ENCODE peak calls at places on chromosomes 4 and X, in five cellular contexts. L is mesenchymal stem cell, F is neuronal stem cell, W is neural progenitor cell, G is mammary epithelial cell. D is an unnamed sample.

GRCh38 chr4:155512812-155513211 is 136.0 kb upstream of the MAP9 start:
- DNase-seq in W (no peak), F (no peak), L (no peak), G (no peak), D (no peak)

GRCh38 chr4:182344968-182345367 is 101.8 kb downstream of the TENM3 start:
- DNase-seq in G (no peak), F (no peak), L (no peak), W (no peak), D (no peak)

GRCh38 chrX:51395474-51395806 is 62.8 kb downstream of the NUDT10 start:
- DNase-seq in G (no peak), L (no peak), F (no peak), W (no peak), D (no peak)

GRCh38 chrX:87370865-87371264 is 146.7 kb upstream of the KLHL4 start:
- DNase-seq in G (no peak), L (no peak), W (no peak), F (no peak), D (no peak)

GRCh38 chr4:122874194-122874593 is 47.6 kb downstream of the FGF2 start:
- DNase-seq in F (no peak), L (peak; percentile 77), G (peak; percentile 55), W (no peak), D (peak; percentile 88)

GRCh38 chrX:48826135-48826875 is at the start of gene ERAS:
- DNase-seq in W (no peak), F (no peak), G (no peak), L (no peak), D (no peak)

GRCh38 chrX:44873415-44874270 is 655 bp downstream of the KDM6A start:
- DNase-seq in F (no peak), G (peak; percentile 64), W (peak; percentile 68), L (peak; percentile 51), D (peak; percentile 37)

GRCh38 chr4:17380347-17380746 is 131.5 kb downstream of the QDPR start:
- DNase-seq in G (no peak), L (no peak), F (no peak), W (no peak), D (no peak)

GRCh38 chr4:180636696-180637095 is 1606.5 kb upstream of the TENM3 start:
- DNase-seq in F (no peak), G (peak; percentile 39), W (no peak), L (peak; percentile 52), D (peak; percentile 95)

GRCh38 chr4:169439244-169439643 is 168.5 kb upstream of the SH3RF1 start:
- DNase-seq in G (no peak), F (no peak), L (no peak), W (peak; percentile 6), D (peak; percentile 60)
- H3K9ac ChIP-seq in G (no peak overlapping the region), F (no peak overlapping the region), L (peak overlapping the region; percentile 10), W (no peak overlapping the region), D (no peak overlapping the region)

DNA sequence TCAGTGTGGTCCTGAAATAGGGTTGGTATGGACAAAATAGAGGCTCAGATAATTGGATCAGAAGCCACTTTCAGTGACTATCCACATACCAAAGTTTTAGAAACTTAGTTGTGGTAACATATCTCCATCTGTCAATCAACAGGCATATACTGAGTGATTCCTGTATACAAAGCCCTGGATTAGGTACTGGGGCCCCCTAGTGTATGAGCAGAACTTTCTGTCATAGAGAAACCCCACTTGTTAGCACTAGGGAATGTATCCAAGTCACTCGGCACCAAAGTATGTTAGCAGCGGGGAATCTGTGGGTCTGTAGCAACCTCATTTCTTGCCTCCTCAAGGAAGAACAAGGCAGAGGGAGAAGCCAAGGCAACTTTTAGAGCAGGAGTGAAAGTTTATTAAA is 50.7 kb downstream of the MAP7D3 start:
- DNase-seq in W (peak; percentile 23), F (no peak), G (peak; percentile 11), L (peak; percentile 58), D (peak; percentile 47)
- H3K4me3 ChIP-seq in W (no peak overlapping the region), F (no peak overlapping the region), G (no peak overlapping the region), L (no peak overlapping the region), D (no peak overlapping the region)

GRCh38 chr4:172683016-172683415 is 485.6 kb upstream of the GALNT7 start:
- DNase-seq in L (peak; percentile 37), F (no peak), W (no peak), G (no peak), D (no peak)

GRCh38 chr4:172691552-172691951 is 477.1 kb upstream of the GALNT7 start:
- DNase-seq in L (no peak), G (no peak), W (no peak), F (no peak), D (no peak)

GRCh38 chr4:172686021-172686420 is 482.6 kb upstream of the GALNT7 start:
- DNase-seq in W (no peak), F (no peak), L (no peak), G (no peak), D (no peak)

GRCh38 chr4:172692701-172693100 is 475.9 kb upstream of the GALNT7 start:
- DNase-seq in L (no peak), W (no peak), F (no peak), G (no peak), D (no peak)

GRCh38 chr4:172688536-172688935 is 480.1 kb upstream of the GALNT7 start:
- DNase-seq in F (no peak), L (no peak), G (no peak), W (no peak), D (no peak)
- H3K27ac ChIP-seq in F (no peak overlapping the region), L (no peak overlapping the region), G (no peak overlapping the region), W (no peak overlapping the region), D (no peak overlapping the region)

GRCh38 chrX:65634732-65635131 is 32.7 kb upstream of the MSN start:
- DNase-seq in W (no peak), L (no peak), F (no peak), G (no peak), D (no peak)
- H3K9ac ChIP-seq in W (no peak overlapping the region), L (no peak overlapping the region), F (no peak overlapping the region), G (no peak overlapping the region), D (no peak overlapping the region)

DNA sequence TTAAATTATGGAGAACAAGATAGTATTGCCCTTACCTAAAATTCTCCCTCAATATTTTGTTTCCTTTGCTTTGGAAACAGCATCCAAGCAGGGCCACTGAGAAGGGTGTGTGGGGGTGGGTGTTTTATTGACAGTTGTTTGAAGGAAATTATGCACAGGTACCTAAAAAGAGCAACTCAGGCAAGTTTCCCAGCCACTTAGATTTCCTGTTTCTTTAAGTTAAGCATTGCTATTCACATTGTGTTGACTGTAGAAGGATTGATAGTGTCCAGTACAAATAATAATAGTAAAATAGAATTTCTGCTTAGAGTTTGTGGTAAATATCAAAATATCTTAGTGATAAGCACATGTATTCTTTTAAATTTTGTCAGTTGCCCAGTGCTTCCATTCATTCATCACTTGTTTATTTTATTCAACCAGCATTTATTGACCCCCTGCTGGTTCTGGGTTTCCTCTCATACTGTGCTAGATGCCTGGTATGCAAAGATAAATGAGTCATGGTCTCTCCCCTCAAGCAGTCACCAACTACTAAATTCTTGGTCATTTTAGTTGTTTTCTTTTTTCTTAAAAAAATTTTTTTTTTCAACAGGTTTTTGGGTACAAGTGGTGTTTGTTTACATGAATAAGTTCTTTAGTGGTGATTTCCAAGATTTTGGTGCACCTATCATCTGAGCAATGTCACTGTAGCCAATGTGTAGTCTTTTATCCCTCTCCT is 50.0 kb downstream of the GALNT7 start:
- DNase-seq in W (no peak), G (peak; percentile 27), F (no peak), L (peak; percentile 54), D (peak; percentile 34)
- H3K4me3 ChIP-seq in W (no peak overlapping the region), G (no peak overlapping the region), F (no peak overlapping the region), L (no peak overlapping the region), D (no peak overlapping the region)

DNA sequence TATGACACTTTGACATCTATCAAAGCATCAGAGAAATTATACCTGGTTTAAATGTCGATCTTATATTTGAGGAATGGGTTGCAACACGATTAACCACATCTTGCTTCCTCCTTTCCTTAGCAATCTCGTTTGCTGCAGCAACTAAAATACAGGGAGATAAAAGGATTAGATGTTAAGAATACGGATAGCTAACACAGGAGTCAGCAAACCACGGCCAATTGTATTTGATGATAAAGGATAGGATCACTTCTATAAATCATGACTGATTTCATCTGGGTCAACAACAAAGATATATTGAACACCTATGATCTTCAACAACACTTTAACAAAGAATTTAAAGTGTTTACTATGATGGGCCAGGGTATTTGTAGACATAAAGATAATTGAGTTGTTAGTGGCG is 5.0 kb downstream of the MAP7D3 start:
- DNase-seq in G (no peak), L (no peak), F (no peak), W (no peak), D (no peak)
- H3K27ac ChIP-seq in G (no peak overlapping the region), L (no peak overlapping the region), F (no peak overlapping the region), W (no peak overlapping the region), D (no peak overlapping the region)

GRCh38 chr4:4228356-4228668 is 1.6 kb upstream of the OTOP1 start:
- DNase-seq in G (no peak), F (no peak), W (no peak), L (no peak), D (no peak)

GRCh38 chr4:4233610-4234009 is 6.9 kb upstream of the OTOP1 start:
- DNase-seq in L (no peak), F (no peak), W (no peak), G (no peak), D (no peak)

GRCh38 chr4:4225915-4226605 is 669 bp downstream of the OTOP1 start:
- DNase-seq in L (peak; percentile 7), F (no peak), G (no peak), W (peak; percentile 26), D (peak; percentile 14)

GRCh38 chr4:4226606-4227438 is at the start of gene OTOP1:
- DNase-seq in G (no peak), W (no peak), F (no peak), L (no peak), D (no peak)

GRCh38 chr4:4227510-4228355 is 1.0 kb upstream of the OTOP1 start:
- DNase-seq in F (no peak), W (no peak), L (no peak), G (no peak), D (no peak)
- H3K9ac ChIP-seq in F (no peak overlapping the region), W (no peak overlapping the region), L (no peak overlapping the region), G (no peak overlapping the region), D (no peak overlapping the region)

GRCh38 chrX:101550362-101550761 is at the start of gene ARMCX1:
- DNase-seq in W (peak; percentile 66), F (peak; percentile 36), G (peak; percentile 41), L (peak; percentile 86), D (peak; percentile 83)
- H3K4me3 ChIP-seq in W (peak within 1 kb of the TSS; percentile 52), F (peak within 1 kb of the TSS; percentile 47), G (peak within 1 kb of the TSS; percentile 46), L (peak within 1 kb of the TSS; percentile 62), D (peak within 1 kb of the TSS; percentile 78)